ENCODE peak calls at places on chromosomes 1 and 21, in seven cellular contexts. C is body of pancreas, O is hepatocyte, S is astrocyte, D is testis, U is psoas muscle, K is BE2C. A is an unnamed sample.

GRCh38 chr1:115877511-115877910 is 36.6 kb upstream of the NHLH2 start:
- DNase-seq in S (no peak), O (no peak), D (no peak), C (no peak), K (no peak), U (no peak), A (no peak)

GRCh38 chr1:226353698-226354525 is 44.9 kb upstream of the LIN9 start:
- DNase-seq in U (no peak), K (no peak), S (no peak), O (no peak), C (no peak), D (no peak), A (no peak)

GRCh38 chr1:233269656-233270055 is 25.9 kb downstream of the PCNX2 start:
- DNase-seq in S (peak; percentile 53), K (no peak), U (no peak), D (no peak), C (no peak), O (peak; percentile 22), A (no peak)

GRCh38 chr1:26772687-26773086 is 15.1 kb upstream of the PIGV start:
- DNase-seq in U (no peak), O (no peak), K (no peak), C (no peak), D (no peak), S (peak; percentile 99), A (no peak)

GRCh38 chr1:1069711-1070676 is 4.1 kb downstream of the RNF223 start:
- DNase-seq in D (no peak), U (no peak), K (no peak), S (no peak), C (no peak), O (no peak), A (no peak)

GRCh38 chr1:187715483-187715882 is 886.7 kb downstream of the PLA2G4A start:
- DNase-seq in D (no peak), U (no peak), S (no peak), O (no peak), K (no peak), C (no peak), A (no peak)

GRCh38 chr1:109513110-109513702 is 3.7 kb upstream of the AMIGO1 start:
- DNase-seq in D (no peak), K (no peak), C (no peak), O (no peak), U (no peak), S (no peak), A (no peak)

GRCh38 chr1:218537131-218537904 is 192.2 kb downstream of the TGFB2 start:
- DNase-seq in U (no peak), K (no peak), S (peak; percentile 67), D (no peak), O (no peak), C (no peak), A (no peak)

GRCh38 chr1:78468511-78468910 is 22.3 kb upstream of the PTGFR start:
- DNase-seq in O (no peak), S (no peak), D (no peak), K (no peak), C (no peak), U (no peak), A (no peak)

GRCh38 chr1:199064971-199065370 is 426.1 kb downstream of the PTPRC start:
- DNase-seq in U (no peak), O (no peak), D (no peak), S (no peak), C (no peak), K (no peak), A (no peak)

GRCh38 chr1:92259350-92259749 is 39.4 kb downstream of the GLMN start:
- DNase-seq in K (no peak), S (peak; percentile 6), D (no peak), O (no peak), C (no peak), U (no peak), A (no peak)

GRCh38 chr1:244053831-244054230 is 2.7 kb downstream of the ZBTB18 start:
- DNase-seq in K (no peak), C (no peak), D (peak; percentile 87), S (no peak), O (no peak), U (no peak), A (no peak)

GRCh38 chr1:98053471-98054366 is 132.9 kb upstream of the DPYD start:
- DNase-seq in S (peak; percentile 71), K (peak; percentile 70), C (peak; percentile 64), U (peak; percentile 72), D (peak; percentile 67), O (peak; percentile 86), A (peak; percentile 74)

GRCh38 chr1:86648255-86648654 is 56.1 kb upstream of the SH3GLB1 start:
- DNase-seq in K (no peak), O (no peak), U (no peak), C (no peak), D (no peak), S (peak; percentile 69), A (no peak)

GRCh38 chr1:101781437-101781836 is 215.3 kb downstream of the OLFM3 start:
- DNase-seq in D (no peak), S (peak; percentile 2), K (peak; percentile 74), U (no peak), C (no peak), O (peak; percentile 46), A (no peak)

GRCh38 chr1:169604781-169605560 is 18.7 kb upstream of the F5 start:
- DNase-seq in K (no peak), U (no peak), C (no peak), O (no peak), S (no peak), D (no peak), A (no peak)

GRCh38 chr1:45864124-45864721 is 60.8 kb downstream of the MAST2 start:
- DNase-seq in D (no peak), C (no peak), O (no peak), K (peak; percentile 6), S (no peak), U (no peak), A (no peak)

GRCh38 chr1:9905010-9905409 is 5.1 kb downstream of the CTNNBIP1 start:
- DNase-seq in C (no peak), K (no peak), D (no peak), O (no peak), S (peak; percentile 68), U (no peak), A (no peak)

GRCh38 chr1:20139776-20140612 is 871 bp downstream of the PLA2G2F start:
- DNase-seq in D (no peak), S (no peak), K (no peak), C (no peak), O (no peak), U (no peak), A (no peak)

GRCh38 chr1:97145321-97145956 is 423.9 kb downstream of the PTBP2 start:
- DNase-seq in U (no peak), C (no peak), O (no peak), K (no peak), S (peak; percentile 99), D (no peak), A (no peak)

GRCh38 chr21:37532868-37533780 is 166.6 kb downstream of the DYRK1A start:
- DNase-seq in K (peak; percentile 38), S (peak; percentile 70), C (peak; percentile 47), O (peak; percentile 52), U (no peak), D (no peak), A (no peak)

GRCh38 chr1:180310095-180310494 is 80.0 kb downstream of the LHX4 start:
- DNase-seq in O (no peak), C (no peak), D (no peak), U (no peak), S (no peak), K (no peak), A (peak; percentile 27)

DNA sequence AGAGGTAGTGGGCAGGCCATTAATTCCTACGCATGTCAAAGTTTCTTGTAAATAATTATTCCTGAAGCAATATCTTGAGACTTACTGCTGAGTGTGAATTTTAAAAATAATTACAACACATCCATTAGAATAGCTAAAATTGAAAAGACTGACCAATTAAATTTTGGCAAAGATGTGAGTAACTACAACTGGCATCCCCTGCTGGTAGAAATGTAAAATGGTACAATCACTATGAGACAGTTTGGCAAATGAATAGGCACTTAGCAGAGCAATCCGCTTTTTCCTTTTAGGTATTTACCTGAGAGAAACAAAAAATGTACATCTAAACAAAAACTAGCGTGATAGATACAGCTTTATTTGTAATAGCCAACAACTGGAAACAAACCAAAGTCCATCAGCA is 798.9 kb downstream of the BRINP3 start:
- DNase-seq in U (no peak), O (no peak), K (no peak), C (no peak), S (no peak), D (no peak), A (no peak)
- TF ChIP-seq CTCF in U (no peak), O (peak; percentile 17), K (peak; percentile 46), C (peak; percentile 16), S (peak; percentile 18), D (no peak), A (no peak)

DNA sequence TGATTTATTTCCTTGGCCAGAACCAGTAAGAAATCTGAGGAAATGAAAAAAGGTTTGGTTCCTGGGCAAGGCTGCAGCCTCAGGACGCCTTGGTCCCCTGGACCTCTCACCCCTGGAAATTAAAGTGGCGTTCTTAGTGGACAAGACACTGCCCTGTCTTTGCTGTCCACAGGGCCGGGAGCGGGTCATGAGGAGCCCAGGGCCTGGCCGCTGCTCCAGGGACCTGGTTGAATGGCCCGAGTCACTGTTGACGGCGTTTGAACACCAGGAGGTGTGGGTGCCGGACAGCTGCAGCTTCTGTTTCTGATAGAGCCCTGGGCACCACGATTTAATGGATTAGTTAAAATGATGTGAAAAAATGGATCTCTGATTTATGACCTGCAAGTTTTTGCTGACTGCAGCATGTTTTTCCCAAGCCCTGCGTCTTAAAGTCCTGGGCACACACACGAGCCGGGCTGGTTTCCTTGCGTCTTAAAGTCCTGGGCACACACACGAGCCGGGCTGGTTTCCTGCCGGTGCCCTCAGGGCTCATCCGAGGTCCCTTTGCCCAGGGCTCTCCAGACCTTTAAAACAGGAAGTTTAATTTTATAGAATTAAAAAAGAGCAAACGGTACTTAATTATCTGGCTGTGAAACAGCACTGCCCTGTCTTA is 74.1 kb upstream of the ACTRT2 start:
- DNase-seq in U (peak; percentile 23), K (no peak), O (no peak), S (no peak), C (peak; percentile 2), D (no peak), A (peak; percentile 7)
- H3K9me3 ChIP-seq in U (no peaks in the 10 kb centered on the region), K (no peaks in the 10 kb centered on the region), O (no peaks in the 10 kb centered on the region), S (peaks cover 4% of the 10 kb centered on the region), C (no peaks in the 10 kb centered on the region), D (no peaks in the 10 kb centered on the region), A (no peaks in the 10 kb centered on the region)

DNA sequence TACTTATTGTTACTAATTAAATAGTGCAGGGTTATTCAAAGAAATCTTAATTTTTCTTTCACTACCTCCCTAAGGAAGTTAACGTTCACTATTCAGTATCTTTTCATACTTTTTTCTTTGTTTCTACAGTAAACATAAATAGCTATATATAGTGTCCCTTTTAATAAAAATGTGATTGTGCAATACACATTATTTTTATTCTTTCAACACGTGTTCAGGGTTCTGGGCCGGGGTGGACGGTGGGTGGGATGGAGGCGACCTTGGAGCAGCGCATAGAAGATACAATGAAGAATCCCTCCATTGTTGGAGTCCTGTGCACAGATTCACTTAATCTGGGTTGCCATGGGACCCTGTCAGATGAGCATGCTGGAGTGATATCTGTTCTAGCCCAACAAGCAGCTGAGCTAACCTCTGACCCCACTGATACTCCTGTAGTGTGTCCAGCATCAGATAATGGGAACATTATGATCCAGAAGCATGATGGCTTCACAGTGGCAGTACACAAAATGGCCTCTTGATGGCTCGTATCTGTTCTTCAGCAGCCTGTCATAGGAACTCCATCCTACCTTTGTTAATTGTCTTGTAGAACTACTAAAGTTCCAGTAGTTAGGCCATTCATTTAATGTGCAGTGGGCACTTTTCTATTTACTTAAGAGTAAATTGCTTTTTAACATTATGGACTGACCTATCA is 155.9 kb upstream of the L1TD1 start:
- DNase-seq in U (no peak), K (no peak), D (peak; percentile 87), C (no peak), O (no peak), S (no peak), A (no peak)
- TF ChIP-seq CTCF in U (no peak), K (peak; percentile 36), D (no peak), C (no peak), O (no peak), S (no peak), A (no peak)

GRCh38 chr1:119869962-119870361 is 26.4 kb downstream of the ADAM30 start:
- DNase-seq in D (no peak), S (no peak), C (no peak), O (no peak), U (no peak), K (peak; percentile 19), A (no peak)
- H3K9me3 ChIP-seq in D (no peaks in the 10 kb centered on the region), S (no peaks in the 10 kb centered on the region), C (no peaks in the 10 kb centered on the region), O (no peaks in the 10 kb centered on the region), U (no peaks in the 10 kb centered on the region), K (no peaks in the 10 kb centered on the region), A (no peaks in the 10 kb centered on the region)

A was measured in right lobe of liver.